ENCODE peak calls at places on chromosomes 3 and 15, in eight cellular contexts. One of them, this sample, is unnamed.

GRCh38 chr3:10023587-10024310 is 2.5 kb upstream of the FANCD2 start:
- DNase-seq in GM23248: peak; percentile 96
- DNase-seq in neural progenitor cell: no peak
- DNase-seq in PC-3: peak; percentile 76
- DNase-seq in hepatocyte: peak; percentile 41
- DNase-seq in HCT116: no peak
- DNase-seq in SK-N-SH: no peak
- DNase-seq in MM.1S: no peak
- DNase-seq in this sample: no peak

GRCh38 chr15:93219859-93220258 is 130.8 kb upstream of the RGMA start:
- DNase-seq in GM23248: no peak
- DNase-seq in neural progenitor cell: no peak
- DNase-seq in PC-3: no peak
- DNase-seq in hepatocyte: no peak
- DNase-seq in HCT116: no peak
- DNase-seq in SK-N-SH: peak; percentile 70
- DNase-seq in MM.1S: no peak
- DNase-seq in this sample: no peak

GRCh38 chr3:48715179-48715800 is 1.7 kb downstream of the IP6K2 start:
- DNase-seq in GM23248: peak; percentile 88
- DNase-seq in neural progenitor cell: peak; percentile 81
- DNase-seq in PC-3: peak; percentile 23
- DNase-seq in hepatocyte: peak; percentile 66
- DNase-seq in HCT116: no peak
- DNase-seq in SK-N-SH: peak; percentile 52
- DNase-seq in MM.1S: no peak
- DNase-seq in this sample: no peak

GRCh38 chr3:119613872-119614271 is 16.2 kb downstream of the PLA1A start:
- DNase-seq in GM23248: no peak
- DNase-seq in neural progenitor cell: no peak
- DNase-seq in PC-3: no peak
- DNase-seq in hepatocyte: no peak
- DNase-seq in HCT116: no peak
- DNase-seq in SK-N-SH: no peak
- DNase-seq in MM.1S: no peak
- DNase-seq in this sample: no peak

GRCh38 chr3:135125171-135125801 is 330.2 kb downstream of the EPHB1 start:
- DNase-seq in GM23248: peak; percentile 70
- DNase-seq in neural progenitor cell: peak; percentile 82
- DNase-seq in PC-3: peak; percentile 36
- DNase-seq in hepatocyte: peak; percentile 75
- DNase-seq in HCT116: no peak
- DNase-seq in SK-N-SH: no peak
- DNase-seq in MM.1S: peak; percentile 39
- DNase-seq in this sample: peak; percentile 3

GRCh38 chr3:134647902-134648760 is 2.7 kb downstream of the KY start:
- DNase-seq in GM23248: no peak
- DNase-seq in neural progenitor cell: no peak
- DNase-seq in PC-3: no peak
- DNase-seq in hepatocyte: no peak
- DNase-seq in HCT116: no peak
- DNase-seq in SK-N-SH: no peak
- DNase-seq in MM.1S: no peak
- DNase-seq in this sample: no peak

GRCh38 chr3:154795582-154795981 is 284.5 kb upstream of the MME start:
- DNase-seq in GM23248: peak; percentile 96
- DNase-seq in neural progenitor cell: no peak
- DNase-seq in PC-3: peak; percentile 68
- DNase-seq in hepatocyte: peak; percentile 35
- DNase-seq in HCT116: no peak
- DNase-seq in SK-N-SH: no peak
- DNase-seq in MM.1S: no peak
- DNase-seq in this sample: no peak

GRCh38 chr15:56017920-56018319 is 24.5 kb upstream of the NEDD4 start:
- DNase-seq in GM23248: no peak
- DNase-seq in neural progenitor cell: no peak
- DNase-seq in PC-3: no peak
- DNase-seq in hepatocyte: no peak
- DNase-seq in HCT116: no peak
- DNase-seq in SK-N-SH: no peak
- DNase-seq in MM.1S: no peak
- DNase-seq in this sample: no peak

GRCh38 chr3:61807865-61808276 is 246.5 kb downstream of the PTPRG start:
- DNase-seq in GM23248: no peak
- DNase-seq in neural progenitor cell: peak; percentile 55
- DNase-seq in PC-3: no peak
- DNase-seq in hepatocyte: peak; percentile 17
- DNase-seq in HCT116: no peak
- DNase-seq in SK-N-SH: peak; percentile 45
- DNase-seq in MM.1S: no peak
- DNase-seq in this sample: no peak

GRCh38 chr3:134242649-134243637 is 7.7 kb downstream of the RYK start:
- DNase-seq in GM23248: peak; percentile 95
- DNase-seq in neural progenitor cell: no peak
- DNase-seq in PC-3: peak; percentile 85
- DNase-seq in hepatocyte: no peak
- DNase-seq in HCT116: peak; percentile 47
- DNase-seq in SK-N-SH: no peak
- DNase-seq in MM.1S: no peak
- DNase-seq in this sample: no peak

DNA sequence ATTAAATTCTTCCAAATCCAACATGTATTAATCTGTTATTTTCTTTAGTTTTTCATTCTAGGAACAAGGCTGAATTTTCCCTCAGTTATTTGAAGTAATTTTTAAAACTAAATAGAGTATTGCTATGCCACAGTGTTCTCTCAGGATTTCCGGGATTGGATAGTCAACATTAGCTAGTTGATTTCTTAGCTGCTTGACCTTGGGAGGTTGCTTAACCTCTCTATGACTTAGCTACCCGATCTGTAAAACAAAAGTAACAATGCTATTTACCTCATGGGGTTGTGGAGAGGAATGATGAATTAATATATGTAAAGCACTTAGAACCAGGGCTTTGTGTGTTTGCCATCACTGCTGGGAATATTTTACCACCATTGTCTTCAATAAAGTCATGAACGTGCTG is 57.4 kb downstream of the SNRK start:
- DNase-seq in GM23248: no peak
- DNase-seq in neural progenitor cell: no peak
- DNase-seq in PC-3: no peak
- DNase-seq in hepatocyte: no peak
- DNase-seq in HCT116: no peak
- DNase-seq in SK-N-SH: no peak
- DNase-seq in MM.1S: no peak
- DNase-seq in this sample: no peak
- H3K27ac ChIP-seq in GM23248: no peak overlapping the region
- H3K27ac ChIP-seq in neural progenitor cell: no peak overlapping the region
- H3K27ac ChIP-seq in PC-3: no peak overlapping the region
- H3K27ac ChIP-seq in hepatocyte: no peak overlapping the region
- H3K27ac ChIP-seq in HCT116: no peak overlapping the region
- H3K27ac ChIP-seq in SK-N-SH: no peak overlapping the region
- H3K27ac ChIP-seq in MM.1S: no peak overlapping the region
- H3K27ac ChIP-seq in this sample: no peak overlapping the region

GRCh38 chr3:138099417-138099816 is 16.0 kb downstream of the DZIP1L start:
- DNase-seq in GM23248: no peak
- DNase-seq in neural progenitor cell: no peak
- DNase-seq in PC-3: no peak
- DNase-seq in hepatocyte: no peak
- DNase-seq in HCT116: no peak
- DNase-seq in SK-N-SH: no peak
- DNase-seq in MM.1S: no peak
- DNase-seq in this sample: no peak

GRCh38 chr3:138103466-138103865 is 11.9 kb downstream of the DZIP1L start:
- DNase-seq in GM23248: no peak
- DNase-seq in neural progenitor cell: no peak
- DNase-seq in PC-3: no peak
- DNase-seq in hepatocyte: no peak
- DNase-seq in HCT116: no peak
- DNase-seq in SK-N-SH: no peak
- DNase-seq in MM.1S: no peak
- DNase-seq in this sample: no peak
- TF ChIP-seq EZH2phosphoT487 in GM23248: no peak
- TF ChIP-seq EZH2phosphoT487 in neural progenitor cell: no peak
- TF ChIP-seq EZH2phosphoT487 in PC-3: no peak
- TF ChIP-seq EZH2phosphoT487 in hepatocyte: no peak
- TF ChIP-seq EZH2phosphoT487 in HCT116: no peak
- TF ChIP-seq EZH2phosphoT487 in SK-N-SH: no peak
- TF ChIP-seq EZH2phosphoT487 in MM.1S: no peak
- TF ChIP-seq EZH2phosphoT487 in this sample: no peak

GRCh38 chr3:176075491-176075890 is 1121.8 kb downstream of the TBL1XR1 start:
- DNase-seq in GM23248: no peak
- DNase-seq in neural progenitor cell: no peak
- DNase-seq in PC-3: no peak
- DNase-seq in hepatocyte: no peak
- DNase-seq in HCT116: no peak
- DNase-seq in SK-N-SH: no peak
- DNase-seq in MM.1S: no peak
- DNase-seq in this sample: no peak

GRCh38 chr3:176079785-176080184 is 1117.5 kb downstream of the TBL1XR1 start:
- DNase-seq in GM23248: no peak
- DNase-seq in neural progenitor cell: no peak
- DNase-seq in PC-3: no peak
- DNase-seq in hepatocyte: no peak
- DNase-seq in HCT116: no peak
- DNase-seq in SK-N-SH: no peak
- DNase-seq in MM.1S: no peak
- DNase-seq in this sample: no peak

GRCh38 chr3:176075046-176075445 is 1122.2 kb downstream of the TBL1XR1 start:
- DNase-seq in GM23248: no peak
- DNase-seq in neural progenitor cell: no peak
- DNase-seq in PC-3: no peak
- DNase-seq in hepatocyte: no peak
- DNase-seq in HCT116: no peak
- DNase-seq in SK-N-SH: no peak
- DNase-seq in MM.1S: no peak
- DNase-seq in this sample: no peak

GRCh38 chr3:176074096-176074495 is 1123.2 kb downstream of the TBL1XR1 start:
- DNase-seq in GM23248: no peak
- DNase-seq in neural progenitor cell: no peak
- DNase-seq in PC-3: no peak
- DNase-seq in hepatocyte: no peak
- DNase-seq in HCT116: no peak
- DNase-seq in SK-N-SH: no peak
- DNase-seq in MM.1S: no peak
- DNase-seq in this sample: no peak

DNA sequence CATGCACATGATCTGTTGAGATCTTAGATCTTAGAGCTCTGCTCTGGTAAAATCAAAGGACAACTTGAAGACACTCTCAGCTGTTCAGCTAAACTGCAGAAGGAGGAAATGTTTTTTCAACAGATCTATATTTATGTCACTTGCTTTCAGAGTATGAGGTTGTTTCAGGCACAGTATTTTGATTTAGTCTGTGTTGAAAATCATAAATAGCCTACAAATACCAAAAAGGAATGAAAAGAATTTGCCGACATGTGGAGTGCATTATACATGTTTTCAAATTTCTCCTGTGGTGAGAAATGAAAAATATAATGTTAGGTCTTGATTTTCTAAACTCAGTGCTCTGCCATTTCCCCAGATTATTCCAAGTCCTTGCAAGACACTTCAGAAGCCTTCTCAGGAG is 1118.4 kb downstream of the TBL1XR1 start:
- DNase-seq in GM23248: no peak
- DNase-seq in neural progenitor cell: no peak
- DNase-seq in PC-3: no peak
- DNase-seq in hepatocyte: no peak
- DNase-seq in HCT116: no peak
- DNase-seq in SK-N-SH: no peak
- DNase-seq in MM.1S: no peak
- DNase-seq in this sample: no peak
- H3K9me3 ChIP-seq in GM23248: no peaks in the 10 kb centered on the region
- H3K9me3 ChIP-seq in neural progenitor cell: no peaks in the 10 kb centered on the region
- H3K9me3 ChIP-seq in PC-3: no peaks in the 10 kb centered on the region
- H3K9me3 ChIP-seq in hepatocyte: no peaks in the 10 kb centered on the region
- H3K9me3 ChIP-seq in HCT116: no peaks in the 10 kb centered on the region
- H3K9me3 ChIP-seq in SK-N-SH: no peaks in the 10 kb centered on the region
- H3K9me3 ChIP-seq in MM.1S: no peaks in the 10 kb centered on the region
- H3K9me3 ChIP-seq in this sample: no peaks in the 10 kb centered on the region

GRCh38 chr15:89820651-89821611 is 6.3 kb upstream of the ANPEP start:
- DNase-seq in GM23248: peak; percentile 96
- DNase-seq in neural progenitor cell: no peak
- DNase-seq in PC-3: peak; percentile 97
- DNase-seq in hepatocyte: no peak
- DNase-seq in HCT116: peak; percentile 6
- DNase-seq in SK-N-SH: no peak
- DNase-seq in MM.1S: no peak
- DNase-seq in this sample: no peak

GRCh38 chr15:89817701-89818280 is 3.1 kb upstream of the ANPEP start:
- DNase-seq in GM23248: peak; percentile 66
- DNase-seq in neural progenitor cell: no peak
- DNase-seq in PC-3: peak; percentile 88
- DNase-seq in hepatocyte: no peak
- DNase-seq in HCT116: no peak
- DNase-seq in SK-N-SH: no peak
- DNase-seq in MM.1S: no peak
- DNase-seq in this sample: no peak

GRCh38 chr15:89822030-89822429 is 7.4 kb upstream of the ANPEP start:
- DNase-seq in GM23248: peak; percentile 78
- DNase-seq in neural progenitor cell: no peak
- DNase-seq in PC-3: peak; percentile 68
- DNase-seq in hepatocyte: no peak
- DNase-seq in HCT116: no peak
- DNase-seq in SK-N-SH: peak; percentile 17
- DNase-seq in MM.1S: no peak
- DNase-seq in this sample: no peak

GRCh38 chr15:89815769-89816168 is 1.1 kb upstream of the ANPEP start:
- DNase-seq in GM23248: no peak
- DNase-seq in neural progenitor cell: no peak
- DNase-seq in PC-3: no peak
- DNase-seq in hepatocyte: no peak
- DNase-seq in HCT116: no peak
- DNase-seq in SK-N-SH: no peak
- DNase-seq in MM.1S: no peak
- DNase-seq in this sample: no peak

DNA sequence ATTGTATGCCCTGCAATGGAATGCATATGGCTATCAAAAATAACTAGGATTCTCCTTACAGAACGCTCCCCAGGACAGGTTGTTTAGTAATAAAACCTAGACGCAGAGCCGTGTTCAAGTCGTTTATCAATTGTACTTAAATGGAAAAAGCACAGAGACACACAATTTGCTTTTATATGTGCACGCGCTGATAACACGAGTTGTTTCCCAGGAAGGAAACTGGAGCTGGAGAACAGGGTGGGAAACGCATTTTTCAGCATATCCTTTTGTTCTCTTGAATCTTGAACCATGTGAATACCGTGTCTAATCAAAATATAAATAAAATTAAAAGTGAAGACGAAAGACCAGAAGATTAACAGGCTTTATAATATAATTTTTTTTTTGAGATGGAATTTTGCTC is 3.6 kb upstream of the ANPEP start:
- DNase-seq in GM23248: no peak
- DNase-seq in neural progenitor cell: no peak
- DNase-seq in PC-3: no peak
- DNase-seq in hepatocyte: no peak
- DNase-seq in HCT116: no peak
- DNase-seq in SK-N-SH: no peak
- DNase-seq in MM.1S: no peak
- DNase-seq in this sample: no peak
- H3K27ac ChIP-seq in GM23248: peak overlapping the region; percentile 64
- H3K27ac ChIP-seq in neural progenitor cell: no peak overlapping the region
- H3K27ac ChIP-seq in PC-3: peak overlapping the region; percentile 92
- H3K27ac ChIP-seq in hepatocyte: no peak overlapping the region
- H3K27ac ChIP-seq in HCT116: no peak overlapping the region
- H3K27ac ChIP-seq in SK-N-SH: no peak overlapping the region
- H3K27ac ChIP-seq in MM.1S: no peak overlapping the region
- H3K27ac ChIP-seq in this sample: no peak overlapping the region